ENCODE peak calls at places on chromosomes 3 and 15, in four cellular contexts. Y is GM23338, R is AG09319, D is EL. E is an unnamed sample.

GRCh38 chr3:189455009-189455408 is 176.2 kb upstream of the TP63 start:
- DNase-seq in Y (no peak), D (no peak), R (no peak), E (no peak)

GRCh38 chr15:36982441-36982840 is 117.9 kb downstream of the MEIS2 start:
- DNase-seq in Y (no peak), R (no peak), D (no peak), E (no peak)

GRCh38 chr3:152860736-152861135 is 25.8 kb downstream of the P2RY1 start:
- DNase-seq in Y (no peak), D (no peak), R (no peak), E (no peak)

GRCh38 chr15:40763801-40764765 is at the start of gene GCHFR:
- DNase-seq in R (no peak), Y (peak), D (peak), E (no peak)

GRCh38 chr3:86029590-86029989 is 961.4 kb downstream of the VGLL3 start:
- DNase-seq in Y (peak), R (no peak), D (no peak), E (no peak)

GRCh38 chr15:59539799-59540198 is 71.8 kb upstream of the GCNT3 start:
- DNase-seq in Y (no peak), D (no peak), R (no peak), E (no peak)

GRCh38 chr15:71080166-71080565 is 35.1 kb upstream of the THSD4 start:
- DNase-seq in Y (no peak), D (no peak), R (no peak), E (no peak)

GRCh38 chr15:93047621-93048425 is 41.2 kb downstream of the RGMA start:
- DNase-seq in Y (no peak), R (no peak), D (no peak), E (no peak)

GRCh38 chr3:117892431-117892841 is 1142.2 kb downstream of the IGSF11 start:
- DNase-seq in Y (no peak), R (peak), D (peak), E (no peak)

GRCh38 chr15:50162988-50163718 is 18.8 kb upstream of the SLC27A2 start:
- DNase-seq in R (no peak), Y (no peak), D (peak), E (no peak)

GRCh38 chr3:86937306-86937791 is 53.6 kb downstream of the VGLL3 start:
- DNase-seq in Y (no peak), D (peak), R (peak), E (no peak)

GRCh38 chr3:126530171-126531050 is 6.5 kb downstream of the CHST13 start:
- DNase-seq in Y (no peak), D (no peak), R (no peak), E (no peak)

GRCh38 chr3:177833392-177833791 is 636.1 kb upstream of the TBL1XR1 start:
- DNase-seq in R (no peak), Y (no peak), D (no peak), E (no peak)

GRCh38 chr3:43583481-43583880 is 38.3 kb downstream of the ANO10 start:
- DNase-seq in R (no peak), D (no peak), Y (peak), E (no peak)

GRCh38 chr3:85475346-85475745 is 516.6 kb downstream of the CADM2 start:
- DNase-seq in R (no peak), Y (no peak), D (no peak), E (no peak)

GRCh38 chr15:76823303-76823702 is 81.8 kb downstream of the SCAPER start:
- DNase-seq in R (no peak), D (no peak), Y (no peak), E (no peak)